ENCODE peak calls at places on chromosomes 13 and 19, in seven cellular contexts. Z, M, L, U, H, X and W are unnamed samples.

GRCh38 chr13:22618002-22618401 is 562.8 kb upstream of the SGCG start:
- DNase-seq in Z (no peak), M (no peak), L (no peak), U (no peak), H (no peak), X (no peak), W (no peak)

GRCh38 chr19:10872551-10873107 is 1.3 kb downstream of the CARM1 start:
- DNase-seq in Z (no peak), M (no peak), L (no peak), U (no peak), H (no peak), X (no peak), W (peak; percentile 26)

GRCh38 chr13:35292329-35292728 is 184.2 kb downstream of the MAB21L1 start:
- DNase-seq in Z (no peak), M (no peak), L (no peak), U (no peak), H (no peak), X (no peak), W (no peak)

GRCh38 chr13:101267656-101268055 is 148.7 kb downstream of the NALCN start:
- DNase-seq in Z (peak; percentile 94), M (peak; percentile 23), L (no peak), U (no peak), H (no peak), X (no peak), W (peak; percentile 82)

GRCh38 chr13:26707122-26708006 is 53.2 kb downstream of the GPR12 start:
- DNase-seq in Z (peak; percentile 63), M (peak; percentile 43), L (no peak), U (no peak), H (peak; percentile 7), X (peak; percentile 58), W (peak; percentile 66)

GRCh38 chr19:48454150-48454730 is 1.1 kb upstream of the KCNJ14 start:
- DNase-seq in Z (no peak), M (no peak), L (no peak), U (no peak), H (no peak), X (no peak), W (no peak)

GRCh38 chr19:58021541-58022282 is 12.1 kb upstream of the ZSCAN1 start:
- DNase-seq in Z (peak; percentile 35), M (no peak), L (no peak), U (peak; percentile 78), H (no peak), X (peak; percentile 40), W (peak; percentile 71)

GRCh38 chr19:52786078-52786463 is 520 bp downstream of the ZNF600 start:
- DNase-seq in Z (peak; percentile 12), M (no peak), L (no peak), U (peak; percentile 15), H (no peak), X (no peak), W (peak; percentile 13)

GRCh38 chr19:55344444-55344843 is 4.8 kb downstream of the KMT5C start:
- DNase-seq in Z (no peak), M (no peak), L (no peak), U (no peak), H (no peak), X (no peak), W (no peak)

GRCh38 chr13:49113526-49114286 is 106.4 kb upstream of the MLNR start:
- DNase-seq in Z (peak; percentile 66), M (peak; percentile 18), L (no peak), U (no peak), H (peak; percentile 18), X (peak; percentile 82), W (peak; percentile 72)

GRCh38 chr19:49605605-49606004 is 14.6 kb downstream of the PRR12 start:
- DNase-seq in Z (no peak), M (no peak), L (no peak), U (no peak), H (no peak), X (no peak), W (no peak)

GRCh38 chr13:94311893-94312292 is 167.6 kb downstream of the DCT start:
- DNase-seq in Z (no peak), M (no peak), L (no peak), U (no peak), H (no peak), X (peak; percentile 36), W (no peak)

GRCh38 chr13:90627813-90628212 is 719.7 kb upstream of the MIR17HG start:
- DNase-seq in Z (no peak), M (no peak), L (no peak), U (no peak), H (no peak), X (no peak), W (no peak)

GRCh38 chr19:2455481-2456300 is 1.1 kb downstream of the LMNB2 start:
- DNase-seq in Z (no peak), M (no peak), L (peak; percentile 62), U (no peak), H (no peak), X (no peak), W (peak; percentile 54)

GRCh38 chr19:29962777-29963176 is 20.7 kb downstream of the URI1 start:
- DNase-seq in Z (no peak), M (no peak), L (no peak), U (no peak), H (no peak), X (no peak), W (no peak)

GRCh38 chr13:103101500-103101899 is 35.3 kb upstream of the SLC10A2 start:
- DNase-seq in Z (no peak), M (no peak), L (no peak), U (no peak), H (no peak), X (no peak), W (no peak)

GRCh38 chr13:65724261-65724660 is 1505.9 kb downstream of the PCDH9 start:
- DNase-seq in Z (no peak), M (no peak), L (no peak), U (no peak), H (no peak), X (peak; percentile 49), W (no peak)

GRCh38 chr13:21326155-21327030 is 132.7 kb downstream of the ZDHHC20 start:
- DNase-seq in Z (peak; percentile 51), M (peak; percentile 69), L (no peak), U (peak; percentile 24), H (peak; percentile 7), X (peak; percentile 46), W (peak; percentile 76)

GRCh38 chr19:18290250-18291018 is 9.0 kb upstream of the JUND start:
- DNase-seq in Z (no peak), M (no peak), L (no peak), U (peak; percentile 50), H (no peak), X (peak; percentile 52), W (no peak)

GRCh38 chr19:15672580-15673175 is at the start of gene CYP4F12:
- DNase-seq in Z (peak; percentile 10), M (peak; percentile 4), L (peak; percentile 79), U (peak; percentile 92), H (no peak), X (no peak), W (peak; percentile 1)

GRCh38 chr13:88281846-88282245 is 610.7 kb downstream of the SLITRK5 start:
- DNase-seq in Z (no peak), M (no peak), L (no peak), U (no peak), H (no peak), X (no peak), W (no peak)

GRCh38 chr13:35388979-35389378 is 87.5 kb downstream of the MAB21L1 start:
- DNase-seq in Z (no peak), M (peak; percentile 20), L (no peak), U (no peak), H (no peak), X (peak; percentile 3), W (peak; percentile 56)

GRCh38 chr19:47183579-47183978 is 47.4 kb downstream of the BBC3 start:
- DNase-seq in Z (no peak), M (no peak), L (no peak), U (no peak), H (no peak), X (no peak), W (no peak)